ENCODE peak calls at places on chromosomes 3 and 15, in six cellular contexts. V is pancreas, N is PC-3, B is SJSA1, W is BE2C, L is colonic mucosa. Y is an unnamed sample.

GRCh38 chr15:34076785-34077184 is 24.9 kb downstream of the EMC7 start:
- DNase-seq in V (no peak), N (no peak), B (no peak), W (no peak), L (no peak), Y (no peak)

GRCh38 chr15:48710952-48711495 is 65.5 kb upstream of the FBN1 start:
- DNase-seq in V (no peak), N (no peak), B (no peak), W (no peak), L (no peak), Y (peak; percentile 44)

GRCh38 chr3:29871087-29871486 is 590.2 kb downstream of the RBMS3 start:
- DNase-seq in V (no peak), N (peak; percentile 46), B (no peak), W (no peak), L (no peak), Y (no peak)

GRCh38 chr3:160739079-160739478 is 17.0 kb upstream of the PPM1L start:
- DNase-seq in V (no peak), N (no peak), B (no peak), W (no peak), L (no peak), Y (peak; percentile 20)

GRCh38 chr15:73781038-73781925 is 28.1 kb upstream of the INSYN1 start:
- DNase-seq in V (no peak), N (peak; percentile 63), B (no peak), W (no peak), L (no peak), Y (peak; percentile 24)

GRCh38 chr15:59501531-59502113 is 63.6 kb downstream of the FAM81A start:
- DNase-seq in V (no peak), N (peak; percentile 91), B (peak; percentile 27), W (peak; percentile 56), L (peak; percentile 58), Y (peak; percentile 57)

GRCh38 chr3:147793841-147794240 is 384.7 kb downstream of the ZIC1 start:
- DNase-seq in V (no peak), N (no peak), B (no peak), W (no peak), L (no peak), Y (peak; percentile 39)

GRCh38 chr3:43378066-43378935 is 92.0 kb downstream of the SNRK start:
- DNase-seq in V (no peak), N (peak; percentile 71), B (no peak), W (peak; percentile 19), L (peak; percentile 50), Y (peak; percentile 52)

GRCh38 chr3:25547928-25548327 is 116.8 kb downstream of the TOP2B start:
- DNase-seq in V (no peak), N (no peak), B (no peak), W (no peak), L (no peak), Y (no peak)

GRCh38 chr3:123447749-123448502 is 964 bp downstream of the ADCY5 start:
- DNase-seq in V (peak; percentile 76), N (no peak), B (peak; percentile 8), W (no peak), L (no peak), Y (no peak)

GRCh38 chr15:45331977-45332376 is 46.4 kb downstream of the GATM start:
- DNase-seq in V (no peak), N (no peak), B (no peak), W (no peak), L (no peak), Y (no peak)

GRCh38 chr3:102230057-102230456 is 204.8 kb upstream of the ZPLD1 start:
- DNase-seq in V (no peak), N (no peak), B (no peak), W (no peak), L (no peak), Y (no peak)

GRCh38 chr15:94306700-94307650 is 75.6 kb downstream of the MCTP2 start:
- DNase-seq in V (no peak), N (no peak), B (no peak), W (no peak), L (no peak), Y (no peak)

GRCh38 chr3:161508852-161509477 is 12.4 kb downstream of the OTOL1 start:
- DNase-seq in V (no peak), N (peak; percentile 62), B (no peak), W (no peak), L (no peak), Y (peak; percentile 22)

GRCh38 chr3:177813322-177813721 is 616.0 kb upstream of the TBL1XR1 start:
- DNase-seq in V (no peak), N (peak; percentile 62), B (no peak), W (no peak), L (no peak), Y (no peak)

GRCh38 chr3:40588406-40588805 is 63.6 kb downstream of the ZNF621 start:
- DNase-seq in V (no peak), N (peak; percentile 52), B (no peak), W (no peak), L (no peak), Y (no peak)

GRCh38 chr3:20480771-20481170 is 294.8 kb upstream of the SGO1 start:
- DNase-seq in V (no peak), N (no peak), B (no peak), W (no peak), L (no peak), Y (peak; percentile 35)

GRCh38 chr15:100033140-100033857 is 300.1 kb upstream of the LYSMD4 start:
- DNase-seq in V (no peak), N (peak; percentile 3), B (no peak), W (no peak), L (no peak), Y (no peak)

GRCh38 chr3:170809975-170810357 is 60.0 kb downstream of the RPL22L1 start:
- DNase-seq in V (no peak), N (peak; percentile 84), B (peak; percentile 47), W (no peak), L (no peak), Y (peak; percentile 79)

GRCh38 chr3:73056365-73057150 is 4.9 kb upstream of the EBLN2 start:
- DNase-seq in V (no peak), N (peak; percentile 56), B (peak; percentile 18), W (no peak), L (no peak), Y (peak; percentile 69)

GRCh38 chr3:108486272-108486787 is 24.1 kb downstream of the MYH15 start:
- DNase-seq in V (no peak), N (no peak), B (no peak), W (no peak), L (no peak), Y (no peak)

GRCh38 chr3:110806924-110807323 is 264.7 kb upstream of the NECTIN3 start:
- DNase-seq in V (no peak), N (no peak), B (no peak), W (no peak), L (no peak), Y (peak; percentile 47)

GRCh38 chr3:14378415-14378814 is 24.0 kb upstream of the SLC6A6 start:
- DNase-seq in V (no peak), N (no peak), B (no peak), W (no peak), L (no peak), Y (no peak)

GRCh38 chr3:16338999-16339398 is 74.0 kb downstream of the OXNAD1 start:
- DNase-seq in V (no peak), N (peak; percentile 30), B (peak; percentile 55), W (no peak), L (no peak), Y (peak; percentile 98)

GRCh38 chr3:13161021-13161759 is 88.0 kb upstream of the IQSEC1 start:
- DNase-seq in V (no peak), N (no peak), B (no peak), W (no peak), L (no peak), Y (no peak)

GRCh38 chr3:143975549-143976152 is 4.0 kb downstream of the DIPK2A start:
- DNase-seq in V (no peak), N (peak; percentile 65), B (no peak), W (no peak), L (no peak), Y (peak; percentile 90)

GRCh38 chr3:188929138-188929537 is 242.6 kb upstream of the TPRG1 start:
- DNase-seq in V (no peak), N (peak; percentile 56), B (no peak), W (no peak), L (peak; percentile 31), Y (no peak)

GRCh38 chr15:48897144-48897814 is 19.3 kb downstream of the EID1 start:
- DNase-seq in V (no peak), N (no peak), B (peak; percentile 61), W (no peak), L (no peak), Y (peak; percentile 79)

GRCh38 chr3:149382091-149382467 is 4.6 kb upstream of the TM4SF1 start:
- DNase-seq in V (no peak), N (peak; percentile 81), B (peak; percentile 52), W (no peak), L (no peak), Y (peak; percentile 75)

GRCh38 chr15:40445411-40446055 is 4.8 kb downstream of the BAHD1 start:
- DNase-seq in V (no peak), N (peak; percentile 51), B (peak; percentile 77), W (no peak), L (no peak), Y (peak; percentile 21)

GRCh38 chr15:43955140-43955539 is 128.3 kb downstream of the WDR76 start:
- DNase-seq in V (no peak), N (no peak), B (no peak), W (no peak), L (no peak), Y (no peak)

DNA sequence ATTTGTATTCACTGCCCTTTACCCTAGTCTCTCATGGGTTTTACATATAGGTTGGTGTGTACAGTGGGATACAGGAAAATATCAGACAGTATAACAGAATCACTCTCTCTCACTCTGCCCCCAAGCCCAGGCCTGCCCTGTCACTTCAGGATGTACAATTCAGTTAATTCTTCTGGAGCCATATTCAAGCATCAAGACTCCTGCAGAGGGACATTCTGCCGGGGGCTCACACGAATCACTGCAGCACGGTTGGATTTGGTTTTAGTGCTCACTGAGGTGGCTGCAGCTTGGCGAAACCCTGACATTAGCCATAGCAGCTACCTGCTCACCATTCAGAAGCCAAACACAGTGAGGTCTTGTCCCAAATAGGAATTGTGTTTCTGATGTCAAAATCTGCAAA is 83.0 kb downstream of the CHSY1 start:
- DNase-seq in V (no peak), N (no peak), B (no peak), W (no peak), L (no peak), Y (no peak)
- H3K4me3 ChIP-seq in V (no peak overlapping the region), N (no peak overlapping the region), B (no peak overlapping the region), W (no peak overlapping the region), L (no peak overlapping the region), Y (no peak overlapping the region)

GRCh38 chr3:23948761-23949160 is 3.7 kb downstream of the NR1D2 start:
- DNase-seq in V (no peak), N (peak; percentile 32), B (no peak), W (no peak), L (no peak), Y (no peak)
- H3K4me1 ChIP-seq in V (peaks cover 50% of the 10 kb centered on the region), N (peaks cover 34% of the 10 kb centered on the region), B (peaks cover 44% of the 10 kb centered on the region), W (no peaks in the 10 kb centered on the region), L (peaks cover 5% of the 10 kb centered on the region), Y (peaks cover 38% of the 10 kb centered on the region)

GRCh38 chr3:39147711-39148115 is 5.7 kb downstream of the CSRNP1 start:
- DNase-seq in V (peak; percentile 58), N (peak; percentile 45), B (peak; percentile 57), W (no peak), L (peak; percentile 37), Y (peak; percentile 51)
- H3K4me3 ChIP-seq in V (no peak overlapping the region), N (peak overlapping the region; percentile 36), B (no peak overlapping the region), W (peak overlapping the region; percentile 23), L (peak overlapping the region; percentile 13), Y (peak overlapping the region; percentile 46)

DNA sequence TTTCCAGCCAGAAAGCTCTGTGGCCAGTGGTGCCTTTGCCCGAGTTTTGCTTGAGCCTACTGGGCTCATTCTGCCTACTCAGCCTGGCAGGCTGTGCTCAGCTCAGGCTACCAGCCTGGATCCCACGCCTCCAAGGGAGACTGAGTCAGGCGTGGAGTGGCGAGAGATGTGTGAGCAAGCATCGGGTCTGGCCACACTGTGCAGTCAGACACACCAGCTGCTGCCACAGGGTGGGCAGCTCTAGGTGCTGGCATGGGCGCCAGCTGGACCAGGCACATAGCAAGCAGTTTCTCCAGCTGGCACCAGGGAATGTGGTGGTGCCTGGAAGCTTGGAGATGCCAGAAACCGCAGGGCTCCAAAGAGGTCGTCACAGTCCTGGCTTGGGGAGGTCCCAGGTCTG is 498.5 kb upstream of the CNTN4 start:
- DNase-seq in V (no peak), N (no peak), B (no peak), W (no peak), L (no peak), Y (no peak)
- H3K4me1 ChIP-seq in V (no peaks in the 10 kb centered on the region), N (no peaks in the 10 kb centered on the region), B (no peaks in the 10 kb centered on the region), W (no peaks in the 10 kb centered on the region), L (no peaks in the 10 kb centered on the region), Y (no peaks in the 10 kb centered on the region)

Y was measured in adipocyte.